ENCODE peak calls at places on chromosomes 11 and 22, in six cellular contexts. U, S, N, K, C and Z are unnamed samples. For H3K36me3, the result is how much of the 10 kb centered on the place peaks cover.

GRCh38 chr11:92830382-92831148 is 138.9 kb upstream of the MTNR1B start:
- DNase-seq in U (no peak), S (no peak), N (no peak), K (no peak), C (no peak), Z (no peak)

GRCh38 chr11:119683783-119684182 is 45.2 kb downstream of the NECTIN1 start:
- DNase-seq in U (no peak), S (peak), N (no peak), K (no peak), C (no peak), Z (no peak)

GRCh38 chr22:38715176-38715764 is 9.5 kb downstream of the GTPBP1 start:
- DNase-seq in U (no peak), S (no peak), N (no peak), K (no peak), C (no peak), Z (no peak)

GRCh38 chr22:17192186-17192585 is 27.0 kb downstream of the ADA2 start:
- DNase-seq in U (no peak), S (no peak), N (no peak), K (no peak), C (no peak), Z (no peak)

GRCh38 chr22:26674211-26675190 is 17.1 kb downstream of the MIAT start:
- DNase-seq in U (no peak), S (no peak), N (no peak), K (no peak), C (no peak), Z (peak)

GRCh38 chr11:34263462-34264186 is 94.2 kb downstream of the ABTB2 start:
- DNase-seq in U (peak), S (no peak), N (peak), K (peak), C (no peak), Z (peak)

GRCh38 chr11:123525072-123525471 is 95.0 kb downstream of the GRAMD1B start:
- DNase-seq in U (no peak), S (no peak), N (no peak), K (no peak), C (no peak), Z (no peak)

GRCh38 chr11:84714316-84714780 is 912.8 kb downstream of the DLG2 start:
- DNase-seq in U (peak), S (peak), N (no peak), K (peak), C (no peak), Z (peak)

GRCh38 chr11:6377902-6378694 is 12.2 kb upstream of the SMPD1 start:
- DNase-seq in U (no peak), S (no peak), N (no peak), K (no peak), C (no peak), Z (no peak)

GRCh38 chr11:133896642-133897330 is 51.5 kb upstream of the SPATA19 start:
- DNase-seq in U (no peak), S (no peak), N (no peak), K (no peak), C (no peak), Z (no peak)

GRCh38 chr11:74321487-74322188 is 10.2 kb upstream of the P4HA3 start:
- DNase-seq in U (peak), S (peak), N (no peak), K (peak), C (no peak), Z (no peak)

GRCh38 chr11:2406476-2406875 is 5.9 kb downstream of the TSSC4 start:
- DNase-seq in U (no peak), S (no peak), N (no peak), K (no peak), C (no peak), Z (no peak)

GRCh38 chr11:79101736-79102135 is 339.1 kb downstream of the TENM4 start:
- DNase-seq in U (no peak), S (no peak), N (no peak), K (no peak), C (no peak), Z (no peak)

GRCh38 chr11:45354976-45355705 is 69.0 kb upstream of the SYT13 start:
- DNase-seq in U (peak), S (peak), N (peak), K (peak), C (no peak), Z (peak)

GRCh38 chr11:114207096-114207495 is 89.1 kb upstream of the NNMT start:
- DNase-seq in U (no peak), S (no peak), N (no peak), K (no peak), C (no peak), Z (no peak)

GRCh38 chr22:33923033-33923432 is 2.8 kb upstream of the LARGE1 start:
- DNase-seq in U (peak), S (no peak), N (no peak), K (peak), C (no peak), Z (no peak)

GRCh38 chr11:86636275-86636674 is 36.1 kb downstream of the ME3 start:
- DNase-seq in U (peak), S (no peak), N (no peak), K (no peak), C (no peak), Z (no peak)

GRCh38 chr11:86627776-86628455 is 44.5 kb downstream of the ME3 start:
- DNase-seq in U (no peak), S (no peak), N (no peak), K (no peak), C (no peak), Z (no peak)

GRCh38 chr11:86629070-86629706 is 43.2 kb downstream of the ME3 start:
- DNase-seq in U (peak), S (no peak), N (peak), K (peak), C (no peak), Z (no peak)

GRCh38 chr11:86637976-86638375 is 34.4 kb downstream of the ME3 start:
- DNase-seq in U (peak), S (no peak), N (no peak), K (no peak), C (no peak), Z (no peak)

GRCh38 chr11:86632499-86633269 is 39.7 kb downstream of the ME3 start:
- DNase-seq in U (peak), S (peak), N (no peak), K (peak), C (no peak), Z (no peak)
- TF ChIP-seq CTCF in U (no peak), S (peak), N (no peak), K (peak), C (no peak), Z (no peak)

DNA sequence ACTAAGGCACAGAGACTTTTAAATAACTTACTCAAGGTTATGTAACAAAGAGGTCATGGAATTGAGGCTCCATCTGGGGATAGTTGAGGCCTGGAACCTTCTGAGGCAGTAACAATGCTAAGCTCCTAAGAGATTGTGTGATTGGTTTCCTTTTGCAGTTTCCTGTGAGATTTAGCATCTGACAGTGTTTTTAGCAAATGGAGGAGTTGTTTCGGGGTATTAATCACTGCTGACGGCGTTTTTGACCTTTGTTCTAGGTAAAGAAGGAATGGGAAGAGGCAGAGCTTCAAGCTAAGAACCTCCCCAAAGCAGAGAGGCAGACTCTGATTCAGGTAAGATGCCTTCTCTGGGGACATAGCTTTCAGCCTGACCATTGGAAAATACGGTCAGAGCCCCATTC is 32.1 kb upstream of the ST14 start:
- DNase-seq in U (no peak), S (no peak), N (no peak), K (no peak), C (no peak), Z (no peak)
- H3K36me3 ChIP-seq in U (under half), S (under half), N (half or more), K (under half), C (under half), Z (half or more)

GRCh38 chr22:46769706-46770105 is 7.3 kb downstream of the TBC1D22A start:
- DNase-seq in U (no peak), S (no peak), N (no peak), K (no peak), C (no peak), Z (no peak)

GRCh38 chr22:46769191-46769675 is 6.8 kb downstream of the TBC1D22A start:
- DNase-seq in U (no peak), S (no peak), N (no peak), K (no peak), C (no peak), Z (no peak)

GRCh38 chr22:46773074-46773473 is 10.6 kb downstream of the TBC1D22A start:
- DNase-seq in U (no peak), S (no peak), N (no peak), K (no peak), C (no peak), Z (no peak)

GRCh38 chr22:46770151-46770641 is 7.7 kb downstream of the TBC1D22A start:
- DNase-seq in U (no peak), S (no peak), N (no peak), K (no peak), C (no peak), Z (no peak)

DNA sequence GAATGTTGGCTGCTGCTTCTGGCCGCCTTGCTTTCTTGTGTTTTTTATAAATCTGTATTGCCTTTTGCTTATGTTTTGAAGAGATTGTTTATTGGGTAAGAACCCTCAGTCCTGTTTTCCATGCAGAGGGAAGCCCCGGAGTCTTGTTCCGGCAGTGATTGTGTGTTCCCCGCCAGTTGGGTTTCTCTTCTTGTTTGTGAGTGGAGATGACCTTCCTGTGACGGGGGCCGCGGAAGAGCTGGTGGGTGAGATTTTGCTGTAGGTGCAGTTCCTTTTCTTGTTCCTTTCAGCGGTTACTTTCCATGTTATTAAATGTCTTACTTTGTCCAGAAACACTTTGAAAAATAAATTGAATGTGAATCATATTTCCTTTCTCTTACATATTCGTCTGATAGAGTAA is 8.3 kb downstream of the TBC1D22A start:
- DNase-seq in U (no peak), S (no peak), N (peak), K (no peak), C (no peak), Z (no peak)
- H3K27ac ChIP-seq in U (no peak), S (no peak), N (peak), K (peak), C (peak), Z (peak)

GRCh38 chr22:45240810-45241631 is at the start of gene KIAA0930:
- DNase-seq in U (peak), S (peak), N (peak), K (peak), C (no peak), Z (peak)

GRCh38 chr22:45246060-45246985 is 5.6 kb upstream of the KIAA0930 start:
- DNase-seq in U (peak), S (no peak), N (peak), K (peak), C (no peak), Z (peak)

GRCh38 chr22:45240137-45240809 is 421 bp downstream of the KIAA0930 start:
- DNase-seq in U (no peak), S (peak), N (no peak), K (peak), C (no peak), Z (peak)

GRCh38 chr22:45239378-45240136 is 1.1 kb downstream of the KIAA0930 start:
- DNase-seq in U (no peak), S (no peak), N (no peak), K (no peak), C (no peak), Z (no peak)

DNA sequence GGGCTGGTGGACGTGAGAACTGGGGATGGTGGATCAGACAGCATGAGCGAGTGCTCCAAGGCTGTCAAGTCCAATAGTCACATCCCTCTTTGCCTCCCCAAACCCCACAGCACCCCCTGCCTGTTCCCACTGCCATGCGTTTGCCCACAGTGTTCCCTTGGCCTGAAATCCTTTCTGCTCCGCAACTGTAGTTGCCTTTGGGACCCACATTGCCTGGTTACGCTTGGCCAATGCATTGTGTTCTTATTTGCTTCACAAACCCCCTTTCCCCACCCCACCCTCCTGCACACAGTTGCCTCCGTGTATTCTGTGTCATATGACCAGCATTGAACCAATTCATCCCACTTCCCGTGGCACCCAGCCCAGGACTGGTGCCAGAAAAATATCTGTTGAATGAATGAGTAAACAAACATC is 2.1 kb upstream of the KIAA0930 start:
- DNase-seq in U (no peak), S (no peak), N (no peak), K (peak), C (no peak), Z (peak)
- TF ChIP-seq CTCF in U (peak), S (peak), N (no peak), K (no peak), C (peak), Z (no peak)

GRCh38 chr22:40406063-40406890 is 35.9 kb downstream of the SGSM3 start:
- DNase-seq in U (no peak), S (no peak), N (no peak), K (no peak), C (no peak), Z (no peak)

GRCh38 chr22:40403651-40404050 is 33.3 kb downstream of the SGSM3 start:
- DNase-seq in U (no peak), S (no peak), N (no peak), K (no peak), C (no peak), Z (no peak)

GRCh38 chr22:40404251-40405177 is 34.1 kb downstream of the SGSM3 start:
- DNase-seq in U (no peak), S (no peak), N (no peak), K (no peak), C (no peak), Z (no peak)

GRCh38 chr22:40407021-40407761 is 36.8 kb downstream of the SGSM3 start:
- DNase-seq in U (no peak), S (no peak), N (no peak), K (no peak), C (no peak), Z (no peak)

GRCh38 chr22:40405178-40406062 is 35.0 kb downstream of the SGSM3 start:
- DNase-seq in U (no peak), S (no peak), N (no peak), K (no peak), C (no peak), Z (no peak)
- H3K36me3 ChIP-seq in U (half or more), S (under half), N (half or more), K (under half), C (half or more), Z (under half)

GRCh38 chr11:102151784-102152525 is 41.7 kb downstream of the YAP1 start:
- DNase-seq in U (no peak), S (no peak), N (no peak), K (no peak), C (no peak), Z (no peak)
- H3K27ac ChIP-seq in U (peak), S (no peak), N (peak), K (peak), C (no peak), Z (no peak)